ENCODE peak calls at places on chromosomes 11 and 22, in eight cellular contexts. One of them, this sample, is unnamed.
A peak's percentile ranks its signal among the peaks of the same experiment; 100 is the strongest.

GRCh38 chr11:113553235-113553634 is 78.0 kb upstream of the DRD2 start:
- DNase-seq in heart left ventricle: no peak
- DNase-seq in Peyer's patch: no peak
- DNase-seq in lower leg skin: no peak
- DNase-seq in K562: no peak
- DNase-seq in body of pancreas: no peak
- DNase-seq in IMR-90: peak; percentile 89
- DNase-seq in stomach: no peak
- DNase-seq in this sample: no peak

GRCh38 chr11:103183981-103184592 is 74.9 kb downstream of the DYNC2H1 start:
- DNase-seq in Peyer's patch: no peak
- DNase-seq in heart left ventricle: no peak
- DNase-seq in body of pancreas: no peak
- DNase-seq in K562: no peak
- DNase-seq in lower leg skin: no peak
- DNase-seq in stomach: no peak
- DNase-seq in IMR-90: no peak
- DNase-seq in this sample: no peak

GRCh38 chr11:65291613-65292012 is 23.1 kb upstream of the CDC42EP2 start:
- DNase-seq in K562: no peak
- DNase-seq in IMR-90: peak; percentile 80
- DNase-seq in lower leg skin: no peak
- DNase-seq in heart left ventricle: no peak
- DNase-seq in Peyer's patch: no peak
- DNase-seq in stomach: no peak
- DNase-seq in body of pancreas: no peak
- DNase-seq in this sample: no peak

GRCh38 chr22:27747396-27748256 is 53.9 kb downstream of the MN1 start:
- DNase-seq in body of pancreas: no peak
- DNase-seq in K562: peak; percentile 59
- DNase-seq in Peyer's patch: no peak
- DNase-seq in heart left ventricle: no peak
- DNase-seq in stomach: no peak
- DNase-seq in lower leg skin: no peak
- DNase-seq in IMR-90: no peak
- DNase-seq in this sample: no peak

GRCh38 chr11:114618139-114618538 is 22.6 kb upstream of the NXPE4 start:
- DNase-seq in IMR-90: no peak
- DNase-seq in K562: no peak
- DNase-seq in Peyer's patch: no peak
- DNase-seq in lower leg skin: no peak
- DNase-seq in heart left ventricle: no peak
- DNase-seq in body of pancreas: no peak
- DNase-seq in stomach: no peak
- DNase-seq in this sample: no peak

GRCh38 chr22:37557321-37558001 is 2.8 kb upstream of the CDC42EP1 start:
- DNase-seq in heart left ventricle: peak; percentile 50
- DNase-seq in Peyer's patch: no peak
- DNase-seq in body of pancreas: peak; percentile 67
- DNase-seq in K562: no peak
- DNase-seq in lower leg skin: no peak
- DNase-seq in IMR-90: no peak
- DNase-seq in stomach: no peak
- DNase-seq in this sample: no peak

GRCh38 chr11:110818032-110818687 is 105.9 kb upstream of the ARHGAP20 start:
- DNase-seq in body of pancreas: no peak
- DNase-seq in K562: no peak
- DNase-seq in stomach: no peak
- DNase-seq in heart left ventricle: no peak
- DNase-seq in IMR-90: peak; percentile 60
- DNase-seq in lower leg skin: no peak
- DNase-seq in Peyer's patch: no peak
- DNase-seq in this sample: no peak

GRCh38 chr11:31810779-31811647 is at the start of gene PAX6:
- DNase-seq in lower leg skin: peak; percentile 87
- DNase-seq in stomach: no peak
- DNase-seq in IMR-90: peak; percentile 19
- DNase-seq in K562: peak; percentile 84
- DNase-seq in body of pancreas: peak; percentile 60
- DNase-seq in Peyer's patch: no peak
- DNase-seq in heart left ventricle: peak; percentile 36
- DNase-seq in this sample: no peak

GRCh38 chr11:46948378-46949131 is 12.0 kb downstream of the CSTPP1 start:
- DNase-seq in K562: no peak
- DNase-seq in IMR-90: peak; percentile 91
- DNase-seq in heart left ventricle: no peak
- DNase-seq in Peyer's patch: no peak
- DNase-seq in stomach: no peak
- DNase-seq in body of pancreas: no peak
- DNase-seq in lower leg skin: no peak
- DNase-seq in this sample: no peak

GRCh38 chr11:26827567-26828037 is 105.7 kb upstream of the SLC5A12 start:
- DNase-seq in stomach: no peak
- DNase-seq in Peyer's patch: no peak
- DNase-seq in K562: no peak
- DNase-seq in body of pancreas: peak; percentile 9
- DNase-seq in heart left ventricle: no peak
- DNase-seq in IMR-90: peak; percentile 30
- DNase-seq in lower leg skin: no peak
- DNase-seq in this sample: no peak

DNA sequence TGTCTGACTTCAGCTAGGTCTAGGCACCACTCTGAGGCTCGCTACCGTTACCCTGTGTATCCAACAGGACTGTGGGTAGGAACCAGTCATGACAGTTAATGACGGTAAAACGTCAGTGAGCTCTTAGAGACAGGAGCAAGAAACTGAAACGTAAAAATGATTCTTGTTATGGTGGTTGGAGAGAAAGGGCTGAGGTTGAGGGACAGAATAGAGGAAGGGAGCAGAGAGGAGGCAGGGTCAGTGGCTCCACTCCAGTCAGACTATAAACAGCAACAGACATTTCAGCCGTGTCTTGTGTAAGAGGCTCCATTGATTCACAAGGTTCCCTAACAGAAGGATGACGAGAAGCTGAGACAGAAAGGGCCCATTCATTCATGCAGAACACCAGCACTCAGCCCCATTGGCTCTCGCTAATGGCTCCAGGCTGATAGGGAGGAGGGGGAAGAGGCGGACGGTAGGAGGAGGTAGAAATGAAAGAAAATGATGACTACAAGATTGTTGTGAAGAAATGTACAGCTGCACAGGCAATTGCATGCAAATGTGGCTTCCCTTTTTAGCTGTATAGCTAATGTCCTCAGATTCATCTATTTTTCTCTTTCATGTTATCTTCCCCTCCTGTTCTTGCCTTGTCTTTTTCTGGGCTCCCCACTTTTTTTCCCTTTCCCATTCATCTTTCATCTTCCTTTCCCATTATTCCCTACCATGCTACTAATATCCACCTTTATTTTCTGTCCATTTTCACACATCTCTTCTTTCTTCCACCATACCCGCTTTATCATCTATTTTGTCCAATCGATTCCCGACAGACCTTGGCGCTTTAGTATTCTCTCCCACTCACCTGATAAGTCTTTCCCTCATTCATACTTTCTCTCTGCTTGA is 34.3 kb downstream of the ETS1 start:
- DNase-seq in K562: no peak
- DNase-seq in IMR-90: peak; percentile 87
- DNase-seq in heart left ventricle: no peak
- DNase-seq in stomach: no peak
- DNase-seq in body of pancreas: no peak
- DNase-seq in lower leg skin: no peak
- DNase-seq in Peyer's patch: peak; percentile 83
- DNase-seq in this sample: no peak
- TF ChIP-seq POLR2A in K562: no peak
- TF ChIP-seq POLR2A in IMR-90: no peak
- TF ChIP-seq POLR2A in heart left ventricle: no peak
- TF ChIP-seq POLR2A in stomach: no peak
- TF ChIP-seq POLR2A in body of pancreas: no peak
- TF ChIP-seq POLR2A in lower leg skin: no peak
- TF ChIP-seq POLR2A in Peyer's patch: no peak
- TF ChIP-seq POLR2A in this sample: no peak

DNA sequence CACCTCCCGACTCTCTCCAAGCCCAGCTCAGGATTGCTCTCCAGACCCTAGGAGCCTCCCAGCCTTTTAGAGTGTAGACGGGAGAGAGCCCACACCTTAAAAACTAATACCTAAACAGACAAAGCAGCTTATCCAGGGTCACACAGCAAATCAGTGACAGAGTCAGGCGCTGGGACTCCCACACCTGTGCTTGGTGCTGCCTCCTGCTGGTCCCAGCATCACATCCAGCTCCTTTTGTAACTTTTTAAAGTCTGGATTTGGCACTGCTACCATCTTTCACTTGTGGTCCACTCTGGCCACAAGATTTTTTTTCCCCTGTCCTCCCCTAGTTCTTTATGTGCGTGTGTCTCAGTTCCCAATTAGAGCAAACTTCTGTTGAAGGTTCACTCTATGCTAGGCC is 4.7 kb downstream of the ANO1 start:
- DNase-seq in body of pancreas: no peak
- DNase-seq in stomach: no peak
- DNase-seq in lower leg skin: no peak
- DNase-seq in IMR-90: no peak
- DNase-seq in heart left ventricle: no peak
- DNase-seq in K562: peak; percentile 41
- DNase-seq in Peyer's patch: no peak
- DNase-seq in this sample: no peak
- TF ChIP-seq CTCF in body of pancreas: no peak
- TF ChIP-seq CTCF in stomach: no peak
- TF ChIP-seq CTCF in lower leg skin: no peak
- TF ChIP-seq CTCF in IMR-90: peak; percentile 30
- TF ChIP-seq CTCF in heart left ventricle: peak; percentile 11
- TF ChIP-seq CTCF in K562: peak; percentile 69
- TF ChIP-seq CTCF in Peyer's patch: no peak
- TF ChIP-seq CTCF in this sample: no peak

GRCh38 chr11:130161441-130161840 is 1.9 kb downstream of the ST14 start:
- DNase-seq in IMR-90: no peak
- DNase-seq in Peyer's patch: no peak
- DNase-seq in lower leg skin: no peak
- DNase-seq in heart left ventricle: peak; percentile 21
- DNase-seq in stomach: no peak
- DNase-seq in K562: no peak
- DNase-seq in body of pancreas: no peak
- DNase-seq in this sample: no peak
- H3K4me3 ChIP-seq in IMR-90: no peak overlapping the region
- H3K4me3 ChIP-seq in Peyer's patch: no peak overlapping the region
- H3K4me3 ChIP-seq in lower leg skin: no peak overlapping the region
- H3K4me3 ChIP-seq in heart left ventricle: no peak overlapping the region
- H3K4me3 ChIP-seq in stomach: peak overlapping the region; percentile 59
- H3K4me3 ChIP-seq in K562: no peak overlapping the region
- H3K4me3 ChIP-seq in body of pancreas: no peak overlapping the region
- H3K4me3 ChIP-seq in this sample: no peak overlapping the region

GRCh38 chr11:71063129-71063528 is 189.2 kb downstream of the SHANK2 start:
- DNase-seq in body of pancreas: no peak
- DNase-seq in lower leg skin: no peak
- DNase-seq in K562: no peak
- DNase-seq in Peyer's patch: no peak
- DNase-seq in heart left ventricle: no peak
- DNase-seq in stomach: no peak
- DNase-seq in IMR-90: no peak
- DNase-seq in this sample: no peak

GRCh38 chr11:71055925-71056324 is 196.5 kb downstream of the SHANK2 start:
- DNase-seq in IMR-90: no peak
- DNase-seq in lower leg skin: no peak
- DNase-seq in K562: no peak
- DNase-seq in body of pancreas: no peak
- DNase-seq in heart left ventricle: no peak
- DNase-seq in Peyer's patch: no peak
- DNase-seq in stomach: no peak
- DNase-seq in this sample: no peak

GRCh38 chr11:71062199-71062598 is 190.2 kb downstream of the SHANK2 start:
- DNase-seq in stomach: no peak
- DNase-seq in IMR-90: no peak
- DNase-seq in lower leg skin: no peak
- DNase-seq in Peyer's patch: no peak
- DNase-seq in heart left ventricle: no peak
- DNase-seq in K562: no peak
- DNase-seq in body of pancreas: no peak
- DNase-seq in this sample: no peak

GRCh38 chr11:71060358-71060757 is 192.0 kb downstream of the SHANK2 start:
- DNase-seq in heart left ventricle: no peak
- DNase-seq in lower leg skin: no peak
- DNase-seq in IMR-90: no peak
- DNase-seq in body of pancreas: no peak
- DNase-seq in stomach: no peak
- DNase-seq in Peyer's patch: no peak
- DNase-seq in K562: no peak
- DNase-seq in this sample: no peak

DNA sequence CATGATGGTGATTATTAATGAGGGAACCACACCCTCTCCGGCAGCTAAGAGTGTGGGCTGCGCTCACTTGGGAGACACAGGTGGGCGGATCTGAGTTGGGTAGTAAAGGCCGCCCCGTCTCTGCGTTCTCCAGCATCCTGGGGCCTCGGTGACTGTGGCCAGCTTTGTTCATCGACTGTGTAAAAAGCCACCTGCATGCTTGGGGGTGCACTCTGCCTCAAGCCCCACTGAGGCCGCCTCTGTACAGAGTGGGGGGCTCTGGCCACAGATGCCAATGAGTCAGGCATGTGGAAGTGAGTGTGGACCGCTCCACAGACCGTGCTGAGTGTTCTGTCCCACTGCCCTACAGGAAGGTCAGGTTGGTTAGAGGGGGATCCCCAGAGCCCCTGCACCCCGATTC is 192.7 kb downstream of the SHANK2 start:
- DNase-seq in lower leg skin: no peak
- DNase-seq in heart left ventricle: no peak
- DNase-seq in Peyer's patch: no peak
- DNase-seq in IMR-90: no peak
- DNase-seq in body of pancreas: no peak
- DNase-seq in stomach: no peak
- DNase-seq in K562: no peak
- DNase-seq in this sample: no peak
- TF ChIP-seq POLR2A in lower leg skin: no peak
- TF ChIP-seq POLR2A in heart left ventricle: no peak
- TF ChIP-seq POLR2A in Peyer's patch: no peak
- TF ChIP-seq POLR2A in IMR-90: no peak
- TF ChIP-seq POLR2A in body of pancreas: no peak
- TF ChIP-seq POLR2A in stomach: no peak
- TF ChIP-seq POLR2A in K562: no peak
- TF ChIP-seq POLR2A in this sample: no peak

DNA sequence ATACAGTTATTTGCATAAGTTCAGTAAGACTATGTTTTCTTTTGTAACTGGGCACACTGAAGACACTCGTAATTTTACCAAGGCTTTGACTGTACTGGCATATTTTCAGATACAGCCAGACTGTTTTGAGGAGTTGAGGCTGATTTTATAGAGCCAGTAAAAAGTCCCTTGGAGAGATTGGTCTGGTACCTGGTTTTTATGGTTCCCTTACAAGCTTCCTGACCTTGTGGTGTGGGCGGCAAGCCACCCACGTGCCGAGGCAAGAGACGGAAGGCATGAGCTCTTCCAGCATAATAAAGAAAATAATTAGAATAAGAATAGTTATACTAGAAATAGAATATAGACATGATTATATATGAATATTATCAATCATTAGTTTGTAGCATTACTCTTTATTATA is 11.3 kb upstream of the GSTP1 start:
- DNase-seq in K562: no peak
- DNase-seq in IMR-90: no peak
- DNase-seq in body of pancreas: no peak
- DNase-seq in Peyer's patch: no peak
- DNase-seq in stomach: no peak
- DNase-seq in heart left ventricle: no peak
- DNase-seq in lower leg skin: no peak
- DNase-seq in this sample: no peak
- TF ChIP-seq CTCF in K562: no peak
- TF ChIP-seq CTCF in IMR-90: no peak
- TF ChIP-seq CTCF in body of pancreas: no peak
- TF ChIP-seq CTCF in Peyer's patch: no peak
- TF ChIP-seq CTCF in stomach: no peak
- TF ChIP-seq CTCF in heart left ventricle: no peak
- TF ChIP-seq CTCF in lower leg skin: no peak
- TF ChIP-seq CTCF in this sample: no peak

GRCh38 chr11:124725719-124726105 is 14.0 kb upstream of the NRGN start:
- DNase-seq in Peyer's patch: no peak
- DNase-seq in stomach: no peak
- DNase-seq in lower leg skin: no peak
- DNase-seq in K562: no peak
- DNase-seq in IMR-90: peak; percentile 77
- DNase-seq in heart left ventricle: no peak
- DNase-seq in body of pancreas: no peak
- DNase-seq in this sample: no peak
- H3K4me3 ChIP-seq in Peyer's patch: no peak overlapping the region
- H3K4me3 ChIP-seq in stomach: no peak overlapping the region
- H3K4me3 ChIP-seq in lower leg skin: no peak overlapping the region
- H3K4me3 ChIP-seq in K562: no peak overlapping the region
- H3K4me3 ChIP-seq in IMR-90: no peak overlapping the region
- H3K4me3 ChIP-seq in heart left ventricle: no peak overlapping the region
- H3K4me3 ChIP-seq in body of pancreas: no peak overlapping the region
- H3K4me3 ChIP-seq in this sample: no peak overlapping the region

This sample was measured in testis.